ENCODE peak calls at places on chromosomes 6 and 20, in seven cellular contexts. One of them, this sample, is unnamed.
A peak's percentile ranks its signal among the peaks of the same experiment; 100 is the strongest.

GRCh38 chr20:25277941-25278521 is 30.1 kb downstream of the PYGB start:
- DNase-seq in stimulated activated CD4-positive, alpha-beta T cell treated with anti-CD3 and anti-CD28 coated beads, Interleukin-15, amount 100 ng/mL, for 48 hours: no peak
- DNase-seq in NB4: no peak
- DNase-seq in GM03348: no peak
- DNase-seq in AG09309: no peak
- DNase-seq in fibroblast of mammary gland: no peak
- DNase-seq in stimulated activated naive CD8-positive, alpha-beta T cell treated with anti-CD3 and anti-CD28 coated beads, Interleukin-15, amount 100 ng/mL, for 72 hours: no peak
- DNase-seq in this sample: no peak

GRCh38 chr6:82874867-82875266 is 190.8 kb downstream of the UBE3D start:
- DNase-seq in stimulated activated CD4-positive, alpha-beta T cell treated with anti-CD3 and anti-CD28 coated beads, Interleukin-15, amount 100 ng/mL, for 48 hours: no peak
- DNase-seq in NB4: no peak
- DNase-seq in GM03348: no peak
- DNase-seq in AG09309: no peak
- DNase-seq in fibroblast of mammary gland: no peak
- DNase-seq in stimulated activated naive CD8-positive, alpha-beta T cell treated with anti-CD3 and anti-CD28 coated beads, Interleukin-15, amount 100 ng/mL, for 72 hours: no peak
- DNase-seq in this sample: no peak

GRCh38 chr20:34012330-34012729 is 18.6 kb downstream of the RALY start:
- DNase-seq in stimulated activated CD4-positive, alpha-beta T cell treated with anti-CD3 and anti-CD28 coated beads, Interleukin-15, amount 100 ng/mL, for 48 hours: no peak
- DNase-seq in NB4: no peak
- DNase-seq in GM03348: no peak
- DNase-seq in AG09309: no peak
- DNase-seq in fibroblast of mammary gland: no peak
- DNase-seq in stimulated activated naive CD8-positive, alpha-beta T cell treated with anti-CD3 and anti-CD28 coated beads, Interleukin-15, amount 100 ng/mL, for 72 hours: no peak
- DNase-seq in this sample: no peak

GRCh38 chr20:44651507-44652373 is at the start of gene ADA:
- DNase-seq in stimulated activated CD4-positive, alpha-beta T cell treated with anti-CD3 and anti-CD28 coated beads, Interleukin-15, amount 100 ng/mL, for 48 hours: no peak
- DNase-seq in NB4: peak; percentile 73
- DNase-seq in GM03348: peak; percentile 95
- DNase-seq in AG09309: no peak
- DNase-seq in fibroblast of mammary gland: peak; percentile 15
- DNase-seq in stimulated activated naive CD8-positive, alpha-beta T cell treated with anti-CD3 and anti-CD28 coated beads, Interleukin-15, amount 100 ng/mL, for 72 hours: peak; percentile 58
- DNase-seq in this sample: peak; percentile 32

GRCh38 chr20:48957053-48957481 is 35.6 kb downstream of the ARFGEF2 start:
- DNase-seq in stimulated activated CD4-positive, alpha-beta T cell treated with anti-CD3 and anti-CD28 coated beads, Interleukin-15, amount 100 ng/mL, for 48 hours: no peak
- DNase-seq in NB4: no peak
- DNase-seq in GM03348: no peak
- DNase-seq in AG09309: no peak
- DNase-seq in fibroblast of mammary gland: peak; percentile 7
- DNase-seq in stimulated activated naive CD8-positive, alpha-beta T cell treated with anti-CD3 and anti-CD28 coated beads, Interleukin-15, amount 100 ng/mL, for 72 hours: no peak
- DNase-seq in this sample: no peak

GRCh38 chr20:58737198-58737597 is 44.6 kb downstream of the NPEPL1 start:
- DNase-seq in stimulated activated CD4-positive, alpha-beta T cell treated with anti-CD3 and anti-CD28 coated beads, Interleukin-15, amount 100 ng/mL, for 48 hours: no peak
- DNase-seq in NB4: no peak
- DNase-seq in GM03348: no peak
- DNase-seq in AG09309: no peak
- DNase-seq in fibroblast of mammary gland: no peak
- DNase-seq in stimulated activated naive CD8-positive, alpha-beta T cell treated with anti-CD3 and anti-CD28 coated beads, Interleukin-15, amount 100 ng/mL, for 72 hours: no peak
- DNase-seq in this sample: no peak

GRCh38 chr20:25460591-25461280 is 53.3 kb downstream of the GINS1 start:
- DNase-seq in stimulated activated CD4-positive, alpha-beta T cell treated with anti-CD3 and anti-CD28 coated beads, Interleukin-15, amount 100 ng/mL, for 48 hours: no peak
- DNase-seq in NB4: no peak
- DNase-seq in GM03348: no peak
- DNase-seq in AG09309: no peak
- DNase-seq in fibroblast of mammary gland: no peak
- DNase-seq in stimulated activated naive CD8-positive, alpha-beta T cell treated with anti-CD3 and anti-CD28 coated beads, Interleukin-15, amount 100 ng/mL, for 72 hours: no peak
- DNase-seq in this sample: no peak

GRCh38 chr6:73984851-73985250 is 288.8 kb downstream of the CD109 start:
- DNase-seq in stimulated activated CD4-positive, alpha-beta T cell treated with anti-CD3 and anti-CD28 coated beads, Interleukin-15, amount 100 ng/mL, for 48 hours: no peak
- DNase-seq in NB4: no peak
- DNase-seq in GM03348: peak; percentile 25
- DNase-seq in AG09309: peak; percentile 54
- DNase-seq in fibroblast of mammary gland: no peak
- DNase-seq in stimulated activated naive CD8-positive, alpha-beta T cell treated with anti-CD3 and anti-CD28 coated beads, Interleukin-15, amount 100 ng/mL, for 72 hours: no peak
- DNase-seq in this sample: no peak

GRCh38 chr6:37170273-37171140 is 555 bp downstream of the PIM1 start:
- DNase-seq in stimulated activated CD4-positive, alpha-beta T cell treated with anti-CD3 and anti-CD28 coated beads, Interleukin-15, amount 100 ng/mL, for 48 hours: peak; percentile 35
- DNase-seq in NB4: peak; percentile 71
- DNase-seq in GM03348: peak; percentile 32
- DNase-seq in AG09309: no peak
- DNase-seq in fibroblast of mammary gland: no peak
- DNase-seq in stimulated activated naive CD8-positive, alpha-beta T cell treated with anti-CD3 and anti-CD28 coated beads, Interleukin-15, amount 100 ng/mL, for 72 hours: peak; percentile 69
- DNase-seq in this sample: peak; percentile 28

GRCh38 chr20:53942121-53942816 is 128.1 kb downstream of the BCAS1 start:
- DNase-seq in stimulated activated CD4-positive, alpha-beta T cell treated with anti-CD3 and anti-CD28 coated beads, Interleukin-15, amount 100 ng/mL, for 48 hours: no peak
- DNase-seq in NB4: no peak
- DNase-seq in GM03348: no peak
- DNase-seq in AG09309: no peak
- DNase-seq in fibroblast of mammary gland: no peak
- DNase-seq in stimulated activated naive CD8-positive, alpha-beta T cell treated with anti-CD3 and anti-CD28 coated beads, Interleukin-15, amount 100 ng/mL, for 72 hours: no peak
- DNase-seq in this sample: no peak

GRCh38 chr6:168517742-168518347 is 76.9 kb downstream of the SMOC2 start:
- DNase-seq in stimulated activated CD4-positive, alpha-beta T cell treated with anti-CD3 and anti-CD28 coated beads, Interleukin-15, amount 100 ng/mL, for 48 hours: no peak
- DNase-seq in NB4: no peak
- DNase-seq in GM03348: no peak
- DNase-seq in AG09309: no peak
- DNase-seq in fibroblast of mammary gland: no peak
- DNase-seq in stimulated activated naive CD8-positive, alpha-beta T cell treated with anti-CD3 and anti-CD28 coated beads, Interleukin-15, amount 100 ng/mL, for 72 hours: no peak
- DNase-seq in this sample: no peak

GRCh38 chr6:52995913-52996685 is 1.0 kb upstream of the GSTA4 start:
- DNase-seq in stimulated activated CD4-positive, alpha-beta T cell treated with anti-CD3 and anti-CD28 coated beads, Interleukin-15, amount 100 ng/mL, for 48 hours: no peak
- DNase-seq in NB4: peak; percentile 90
- DNase-seq in GM03348: no peak
- DNase-seq in AG09309: peak; percentile 53
- DNase-seq in fibroblast of mammary gland: peak; percentile 88
- DNase-seq in stimulated activated naive CD8-positive, alpha-beta T cell treated with anti-CD3 and anti-CD28 coated beads, Interleukin-15, amount 100 ng/mL, for 72 hours: peak; percentile 48
- DNase-seq in this sample: peak; percentile 14

GRCh38 chr20:11826334-11826733 is 91.4 kb upstream of the BTBD3 start:
- DNase-seq in stimulated activated CD4-positive, alpha-beta T cell treated with anti-CD3 and anti-CD28 coated beads, Interleukin-15, amount 100 ng/mL, for 48 hours: no peak
- DNase-seq in NB4: no peak
- DNase-seq in GM03348: no peak
- DNase-seq in AG09309: no peak
- DNase-seq in fibroblast of mammary gland: no peak
- DNase-seq in stimulated activated naive CD8-positive, alpha-beta T cell treated with anti-CD3 and anti-CD28 coated beads, Interleukin-15, amount 100 ng/mL, for 72 hours: no peak
- DNase-seq in this sample: no peak

GRCh38 chr6:33147807-33148666 is 44.2 kb downstream of the COL11A2 start:
- DNase-seq in stimulated activated CD4-positive, alpha-beta T cell treated with anti-CD3 and anti-CD28 coated beads, Interleukin-15, amount 100 ng/mL, for 48 hours: no peak
- DNase-seq in NB4: peak; percentile 45
- DNase-seq in GM03348: peak; percentile 78
- DNase-seq in AG09309: peak; percentile 24
- DNase-seq in fibroblast of mammary gland: peak; percentile 71
- DNase-seq in stimulated activated naive CD8-positive, alpha-beta T cell treated with anti-CD3 and anti-CD28 coated beads, Interleukin-15, amount 100 ng/mL, for 72 hours: no peak
- DNase-seq in this sample: no peak

GRCh38 chr6:16337280-16337975 is 99.0 kb downstream of the GMPR start:
- DNase-seq in stimulated activated CD4-positive, alpha-beta T cell treated with anti-CD3 and anti-CD28 coated beads, Interleukin-15, amount 100 ng/mL, for 48 hours: no peak
- DNase-seq in NB4: no peak
- DNase-seq in GM03348: peak; percentile 86
- DNase-seq in AG09309: peak; percentile 83
- DNase-seq in fibroblast of mammary gland: peak; percentile 99
- DNase-seq in stimulated activated naive CD8-positive, alpha-beta T cell treated with anti-CD3 and anti-CD28 coated beads, Interleukin-15, amount 100 ng/mL, for 72 hours: no peak
- DNase-seq in this sample: no peak

GRCh38 chr6:53103993-53104675 is 38.9 kb downstream of the FBXO9 start:
- DNase-seq in stimulated activated CD4-positive, alpha-beta T cell treated with anti-CD3 and anti-CD28 coated beads, Interleukin-15, amount 100 ng/mL, for 48 hours: no peak
- DNase-seq in NB4: peak; percentile 34
- DNase-seq in GM03348: no peak
- DNase-seq in AG09309: no peak
- DNase-seq in fibroblast of mammary gland: peak; percentile 14
- DNase-seq in stimulated activated naive CD8-positive, alpha-beta T cell treated with anti-CD3 and anti-CD28 coated beads, Interleukin-15, amount 100 ng/mL, for 72 hours: no peak
- DNase-seq in this sample: no peak

GRCh38 chr20:50189681-50190250 is 864 bp upstream of the CEBPB start:
- DNase-seq in stimulated activated CD4-positive, alpha-beta T cell treated with anti-CD3 and anti-CD28 coated beads, Interleukin-15, amount 100 ng/mL, for 48 hours: no peak
- DNase-seq in NB4: peak; percentile 49
- DNase-seq in GM03348: no peak
- DNase-seq in AG09309: no peak
- DNase-seq in fibroblast of mammary gland: no peak
- DNase-seq in stimulated activated naive CD8-positive, alpha-beta T cell treated with anti-CD3 and anti-CD28 coated beads, Interleukin-15, amount 100 ng/mL, for 72 hours: no peak
- DNase-seq in this sample: peak; percentile 22

GRCh38 chr20:12591949-12592470 is 416.8 kb upstream of the SPTLC3 start:
- DNase-seq in stimulated activated CD4-positive, alpha-beta T cell treated with anti-CD3 and anti-CD28 coated beads, Interleukin-15, amount 100 ng/mL, for 48 hours: no peak
- DNase-seq in NB4: no peak
- DNase-seq in GM03348: no peak
- DNase-seq in AG09309: no peak
- DNase-seq in fibroblast of mammary gland: no peak
- DNase-seq in stimulated activated naive CD8-positive, alpha-beta T cell treated with anti-CD3 and anti-CD28 coated beads, Interleukin-15, amount 100 ng/mL, for 72 hours: no peak
- DNase-seq in this sample: no peak

GRCh38 chr6:144953552-144954240 is 668.6 kb downstream of the UTRN start:
- DNase-seq in stimulated activated CD4-positive, alpha-beta T cell treated with anti-CD3 and anti-CD28 coated beads, Interleukin-15, amount 100 ng/mL, for 48 hours: no peak
- DNase-seq in NB4: no peak
- DNase-seq in GM03348: peak; percentile 67
- DNase-seq in AG09309: peak; percentile 14
- DNase-seq in fibroblast of mammary gland: peak; percentile 10
- DNase-seq in stimulated activated naive CD8-positive, alpha-beta T cell treated with anti-CD3 and anti-CD28 coated beads, Interleukin-15, amount 100 ng/mL, for 72 hours: no peak
- DNase-seq in this sample: no peak

GRCh38 chr20:53959849-53960585 is 110.4 kb downstream of the BCAS1 start:
- DNase-seq in stimulated activated CD4-positive, alpha-beta T cell treated with anti-CD3 and anti-CD28 coated beads, Interleukin-15, amount 100 ng/mL, for 48 hours: no peak
- DNase-seq in NB4: no peak
- DNase-seq in GM03348: peak; percentile 36
- DNase-seq in AG09309: no peak
- DNase-seq in fibroblast of mammary gland: peak; percentile 96
- DNase-seq in stimulated activated naive CD8-positive, alpha-beta T cell treated with anti-CD3 and anti-CD28 coated beads, Interleukin-15, amount 100 ng/mL, for 72 hours: no peak
- DNase-seq in this sample: no peak

GRCh38 chr6:82013561-82014275 is 233.8 kb downstream of the IBTK start:
- DNase-seq in stimulated activated CD4-positive, alpha-beta T cell treated with anti-CD3 and anti-CD28 coated beads, Interleukin-15, amount 100 ng/mL, for 48 hours: no peak
- DNase-seq in NB4: peak; percentile 3
- DNase-seq in GM03348: no peak
- DNase-seq in AG09309: no peak
- DNase-seq in fibroblast of mammary gland: peak; percentile 92
- DNase-seq in stimulated activated naive CD8-positive, alpha-beta T cell treated with anti-CD3 and anti-CD28 coated beads, Interleukin-15, amount 100 ng/mL, for 72 hours: no peak
- DNase-seq in this sample: no peak

GRCh38 chr20:60921021-60921622 is 330.9 kb upstream of the CDH4 start:
- DNase-seq in stimulated activated CD4-positive, alpha-beta T cell treated with anti-CD3 and anti-CD28 coated beads, Interleukin-15, amount 100 ng/mL, for 48 hours: no peak
- DNase-seq in NB4: no peak
- DNase-seq in GM03348: no peak
- DNase-seq in AG09309: no peak
- DNase-seq in fibroblast of mammary gland: no peak
- DNase-seq in stimulated activated naive CD8-positive, alpha-beta T cell treated with anti-CD3 and anti-CD28 coated beads, Interleukin-15, amount 100 ng/mL, for 72 hours: no peak
- DNase-seq in this sample: no peak